ENCODE peak calls at places on chromosomes 5 and 9, in four cellular contexts. E, S, O and V are unnamed samples.

GRCh38 chr5:160749682-160750081 is 102.3 kb downstream of the ATP10B start:
- DNase-seq in E (no peak), S (no peak), O (no peak), V (no peak)

GRCh38 chr9:109320338-109320733 is 523 bp downstream of the EPB41L4B start:
- DNase-seq in E (no peak), S (no peak), O (no peak), V (peak)

GRCh38 chr9:98010450-98010849 is 27.3 kb downstream of the ANP32B start:
- DNase-seq in E (peak), S (no peak), O (no peak), V (peak)

GRCh38 chr5:62284946-62285891 is 20.8 kb upstream of the KIF2A start:
- DNase-seq in E (no peak), S (no peak), O (no peak), V (no peak)

GRCh38 chr9:136052991-136053756 is 41.9 kb downstream of the NACC2 start:
- DNase-seq in E (peak), S (no peak), O (no peak), V (no peak)

GRCh38 chr9:97632406-97632991 is 669 bp downstream of the TSTD2 start:
- DNase-seq in E (peak), S (peak), O (no peak), V (peak)

GRCh38 chr5:125056641-125057345 is 310.4 kb upstream of the ZNF608 start:
- DNase-seq in E (no peak), S (no peak), O (no peak), V (no peak)

GRCh38 chr5:115168829-115169391 is 798 bp downstream of the TRIM36 start:
- DNase-seq in E (peak), S (no peak), O (no peak), V (peak)

GRCh38 chr9:33161589-33162132 is 5.5 kb downstream of the B4GALT1 start:
- DNase-seq in E (no peak), S (no peak), O (no peak), V (no peak)

GRCh38 chr5:127290019-127290945 is at the start of gene MEGF10:
- DNase-seq in E (peak), S (peak), O (no peak), V (peak)

GRCh38 chr5:181205735-181206401 is 872 bp upstream of the TRIM7 start:
- DNase-seq in E (no peak), S (peak), O (no peak), V (no peak)

GRCh38 chr9:71681104-71681707 is 87.1 kb downstream of the CEMIP2 start:
- DNase-seq in E (no peak), S (no peak), O (no peak), V (no peak)

GRCh38 chr5:2276101-2276500 is 393.4 kb upstream of the IRX4 start:
- DNase-seq in E (no peak), S (no peak), O (no peak), V (no peak)

GRCh38 chr9:23621924-23622323 is 204.1 kb downstream of the ELAVL2 start:
- DNase-seq in E (no peak), S (no peak), O (no peak), V (peak)

GRCh38 chr9:99782962-99783718 is 38.5 kb upstream of the NR4A3 start:
- DNase-seq in E (no peak), S (no peak), O (no peak), V (no peak)

GRCh38 chr5:10461904-10462542 is 20.3 kb downstream of the ROPN1L start:
- DNase-seq in E (no peak), S (no peak), O (no peak), V (no peak)

GRCh38 chr5:151156732-151157402 is 712 bp downstream of the ANXA6 start:
- DNase-seq in E (peak), S (peak), O (no peak), V (peak)

GRCh38 chr9:34518896-34519295 is 3.9 kb downstream of the ENHO start:
- DNase-seq in E (no peak), S (no peak), O (no peak), V (no peak)